ENCODE peak calls at places on chromosomes 1 and 21, in nine cellular contexts. One of them, this sample, is unnamed.

GRCh38 chr1:76287917-76288316 is 213.4 kb downstream of the ST6GALNAC3 start:
- DNase-seq in DMS 273 treated with DMSO at 0.1 percent for 48 hours: no peak
- DNase-seq in PC-3: peak
- DNase-seq in stimulated activated CD8-positive, alpha-beta memory T cell treated with anti-CD3 and anti-CD28 coated beads, Interleukin-7, amount 100 ng/mL, for 24 hours: no peak
- DNase-seq in NCI-H146: no peak
- DNase-seq in HTR-8/SVneo: no peak
- DNase-seq in stimulated activated CD4-positive, alpha-beta T cell treated with anti-CD3 and anti-CD28 coated beads, Interleukin-2, amount 100 ng/mL, for 4 hours: no peak
- DNase-seq in DMS79 treated with DMSO at 0.1 percent for 48 hours: no peak
- DNase-seq in nucleus accumbens: no peak
- DNase-seq in this sample: no peak

GRCh38 chr1:29368936-29369932 is 132.9 kb downstream of the PTPRU start:
- DNase-seq in DMS 273 treated with DMSO at 0.1 percent for 48 hours: no peak
- DNase-seq in PC-3: no peak
- DNase-seq in stimulated activated CD8-positive, alpha-beta memory T cell treated with anti-CD3 and anti-CD28 coated beads, Interleukin-7, amount 100 ng/mL, for 24 hours: no peak
- DNase-seq in NCI-H146: peak
- DNase-seq in HTR-8/SVneo: no peak
- DNase-seq in stimulated activated CD4-positive, alpha-beta T cell treated with anti-CD3 and anti-CD28 coated beads, Interleukin-2, amount 100 ng/mL, for 4 hours: no peak
- DNase-seq in DMS79 treated with DMSO at 0.1 percent for 48 hours: no peak
- DNase-seq in nucleus accumbens: no peak
- DNase-seq in this sample: no peak

GRCh38 chr1:245153081-245153644 is 1.6 kb upstream of the KIF26B start:
- DNase-seq in DMS 273 treated with DMSO at 0.1 percent for 48 hours: peak
- DNase-seq in PC-3: peak
- DNase-seq in stimulated activated CD8-positive, alpha-beta memory T cell treated with anti-CD3 and anti-CD28 coated beads, Interleukin-7, amount 100 ng/mL, for 24 hours: peak
- DNase-seq in NCI-H146: peak
- DNase-seq in HTR-8/SVneo: peak
- DNase-seq in stimulated activated CD4-positive, alpha-beta T cell treated with anti-CD3 and anti-CD28 coated beads, Interleukin-2, amount 100 ng/mL, for 4 hours: peak
- DNase-seq in DMS79 treated with DMSO at 0.1 percent for 48 hours: peak
- DNase-seq in nucleus accumbens: peak
- DNase-seq in this sample: peak

GRCh38 chr1:228366851-228367741 is 39.5 kb downstream of the TRIM11 start:
- DNase-seq in DMS 273 treated with DMSO at 0.1 percent for 48 hours: no peak
- DNase-seq in PC-3: no peak
- DNase-seq in stimulated activated CD8-positive, alpha-beta memory T cell treated with anti-CD3 and anti-CD28 coated beads, Interleukin-7, amount 100 ng/mL, for 24 hours: no peak
- DNase-seq in NCI-H146: no peak
- DNase-seq in HTR-8/SVneo: no peak
- DNase-seq in stimulated activated CD4-positive, alpha-beta T cell treated with anti-CD3 and anti-CD28 coated beads, Interleukin-2, amount 100 ng/mL, for 4 hours: no peak
- DNase-seq in DMS79 treated with DMSO at 0.1 percent for 48 hours: no peak
- DNase-seq in nucleus accumbens: no peak
- DNase-seq in this sample: no peak

GRCh38 chr1:30809514-30810263 is 52.1 kb upstream of the LAPTM5 start:
- DNase-seq in DMS 273 treated with DMSO at 0.1 percent for 48 hours: no peak
- DNase-seq in PC-3: peak
- DNase-seq in stimulated activated CD8-positive, alpha-beta memory T cell treated with anti-CD3 and anti-CD28 coated beads, Interleukin-7, amount 100 ng/mL, for 24 hours: no peak
- DNase-seq in NCI-H146: no peak
- DNase-seq in HTR-8/SVneo: peak
- DNase-seq in stimulated activated CD4-positive, alpha-beta T cell treated with anti-CD3 and anti-CD28 coated beads, Interleukin-2, amount 100 ng/mL, for 4 hours: no peak
- DNase-seq in DMS79 treated with DMSO at 0.1 percent for 48 hours: peak
- DNase-seq in nucleus accumbens: no peak
- DNase-seq in this sample: no peak

GRCh38 chr1:168333562-168334256 is 53.0 kb downstream of the TBX19 start:
- DNase-seq in DMS 273 treated with DMSO at 0.1 percent for 48 hours: no peak
- DNase-seq in PC-3: no peak
- DNase-seq in stimulated activated CD8-positive, alpha-beta memory T cell treated with anti-CD3 and anti-CD28 coated beads, Interleukin-7, amount 100 ng/mL, for 24 hours: no peak
- DNase-seq in NCI-H146: no peak
- DNase-seq in HTR-8/SVneo: no peak
- DNase-seq in stimulated activated CD4-positive, alpha-beta T cell treated with anti-CD3 and anti-CD28 coated beads, Interleukin-2, amount 100 ng/mL, for 4 hours: no peak
- DNase-seq in DMS79 treated with DMSO at 0.1 percent for 48 hours: no peak
- DNase-seq in nucleus accumbens: no peak
- DNase-seq in this sample: no peak

GRCh38 chr1:61246001-61246400 is 163.6 kb downstream of the NFIA start:
- DNase-seq in DMS 273 treated with DMSO at 0.1 percent for 48 hours: no peak
- DNase-seq in PC-3: no peak
- DNase-seq in stimulated activated CD8-positive, alpha-beta memory T cell treated with anti-CD3 and anti-CD28 coated beads, Interleukin-7, amount 100 ng/mL, for 24 hours: no peak
- DNase-seq in NCI-H146: no peak
- DNase-seq in HTR-8/SVneo: no peak
- DNase-seq in stimulated activated CD4-positive, alpha-beta T cell treated with anti-CD3 and anti-CD28 coated beads, Interleukin-2, amount 100 ng/mL, for 4 hours: no peak
- DNase-seq in DMS79 treated with DMSO at 0.1 percent for 48 hours: no peak
- DNase-seq in nucleus accumbens: no peak
- DNase-seq in this sample: no peak

GRCh38 chr1:117928881-117929339 is 511 bp downstream of the GDAP2 start:
- DNase-seq in DMS 273 treated with DMSO at 0.1 percent for 48 hours: peak
- DNase-seq in PC-3: peak
- DNase-seq in stimulated activated CD8-positive, alpha-beta memory T cell treated with anti-CD3 and anti-CD28 coated beads, Interleukin-7, amount 100 ng/mL, for 24 hours: no peak
- DNase-seq in NCI-H146: peak
- DNase-seq in HTR-8/SVneo: peak
- DNase-seq in stimulated activated CD4-positive, alpha-beta T cell treated with anti-CD3 and anti-CD28 coated beads, Interleukin-2, amount 100 ng/mL, for 4 hours: peak
- DNase-seq in DMS79 treated with DMSO at 0.1 percent for 48 hours: peak
- DNase-seq in nucleus accumbens: no peak
- DNase-seq in this sample: peak

GRCh38 chr1:118809586-118809985 is 178.6 kb downstream of the TBX15 start:
- DNase-seq in DMS 273 treated with DMSO at 0.1 percent for 48 hours: no peak
- DNase-seq in PC-3: no peak
- DNase-seq in stimulated activated CD8-positive, alpha-beta memory T cell treated with anti-CD3 and anti-CD28 coated beads, Interleukin-7, amount 100 ng/mL, for 24 hours: no peak
- DNase-seq in NCI-H146: no peak
- DNase-seq in HTR-8/SVneo: no peak
- DNase-seq in stimulated activated CD4-positive, alpha-beta T cell treated with anti-CD3 and anti-CD28 coated beads, Interleukin-2, amount 100 ng/mL, for 4 hours: no peak
- DNase-seq in DMS79 treated with DMSO at 0.1 percent for 48 hours: no peak
- DNase-seq in nucleus accumbens: no peak
- DNase-seq in this sample: no peak

GRCh38 chr1:57796609-57797008 is 372.7 kb upstream of the DAB1 start:
- DNase-seq in DMS 273 treated with DMSO at 0.1 percent for 48 hours: no peak
- DNase-seq in PC-3: no peak
- DNase-seq in stimulated activated CD8-positive, alpha-beta memory T cell treated with anti-CD3 and anti-CD28 coated beads, Interleukin-7, amount 100 ng/mL, for 24 hours: no peak
- DNase-seq in NCI-H146: no peak
- DNase-seq in HTR-8/SVneo: no peak
- DNase-seq in stimulated activated CD4-positive, alpha-beta T cell treated with anti-CD3 and anti-CD28 coated beads, Interleukin-2, amount 100 ng/mL, for 4 hours: no peak
- DNase-seq in DMS79 treated with DMSO at 0.1 percent for 48 hours: no peak
- DNase-seq in nucleus accumbens: no peak
- DNase-seq in this sample: no peak

GRCh38 chr1:44803312-44804095 is 3.3 kb downstream of the PLK3 start:
- DNase-seq in DMS 273 treated with DMSO at 0.1 percent for 48 hours: no peak
- DNase-seq in PC-3: no peak
- DNase-seq in stimulated activated CD8-positive, alpha-beta memory T cell treated with anti-CD3 and anti-CD28 coated beads, Interleukin-7, amount 100 ng/mL, for 24 hours: no peak
- DNase-seq in NCI-H146: no peak
- DNase-seq in HTR-8/SVneo: no peak
- DNase-seq in stimulated activated CD4-positive, alpha-beta T cell treated with anti-CD3 and anti-CD28 coated beads, Interleukin-2, amount 100 ng/mL, for 4 hours: no peak
- DNase-seq in DMS79 treated with DMSO at 0.1 percent for 48 hours: no peak
- DNase-seq in nucleus accumbens: no peak
- DNase-seq in this sample: no peak

GRCh38 chr1:52060822-52061221 is 4.7 kb downstream of the BTF3L4 start:
- DNase-seq in DMS 273 treated with DMSO at 0.1 percent for 48 hours: no peak
- DNase-seq in PC-3: no peak
- DNase-seq in stimulated activated CD8-positive, alpha-beta memory T cell treated with anti-CD3 and anti-CD28 coated beads, Interleukin-7, amount 100 ng/mL, for 24 hours: no peak
- DNase-seq in NCI-H146: no peak
- DNase-seq in HTR-8/SVneo: no peak
- DNase-seq in stimulated activated CD4-positive, alpha-beta T cell treated with anti-CD3 and anti-CD28 coated beads, Interleukin-2, amount 100 ng/mL, for 4 hours: no peak
- DNase-seq in DMS79 treated with DMSO at 0.1 percent for 48 hours: no peak
- DNase-seq in nucleus accumbens: no peak
- DNase-seq in this sample: no peak

GRCh38 chr1:5973771-5974170 is 18.5 kb downstream of the NPHP4 start:
- DNase-seq in DMS 273 treated with DMSO at 0.1 percent for 48 hours: no peak
- DNase-seq in PC-3: no peak
- DNase-seq in stimulated activated CD8-positive, alpha-beta memory T cell treated with anti-CD3 and anti-CD28 coated beads, Interleukin-7, amount 100 ng/mL, for 24 hours: no peak
- DNase-seq in NCI-H146: no peak
- DNase-seq in HTR-8/SVneo: no peak
- DNase-seq in stimulated activated CD4-positive, alpha-beta T cell treated with anti-CD3 and anti-CD28 coated beads, Interleukin-2, amount 100 ng/mL, for 4 hours: no peak
- DNase-seq in DMS79 treated with DMSO at 0.1 percent for 48 hours: no peak
- DNase-seq in nucleus accumbens: peak
- DNase-seq in this sample: no peak

GRCh38 chr1:234533975-234534876 is 55.2 kb upstream of the TARBP1 start:
- DNase-seq in DMS 273 treated with DMSO at 0.1 percent for 48 hours: no peak
- DNase-seq in PC-3: no peak
- DNase-seq in stimulated activated CD8-positive, alpha-beta memory T cell treated with anti-CD3 and anti-CD28 coated beads, Interleukin-7, amount 100 ng/mL, for 24 hours: no peak
- DNase-seq in NCI-H146: peak
- DNase-seq in HTR-8/SVneo: no peak
- DNase-seq in stimulated activated CD4-positive, alpha-beta T cell treated with anti-CD3 and anti-CD28 coated beads, Interleukin-2, amount 100 ng/mL, for 4 hours: no peak
- DNase-seq in DMS79 treated with DMSO at 0.1 percent for 48 hours: peak
- DNase-seq in nucleus accumbens: peak
- DNase-seq in this sample: no peak

GRCh38 chr21:34543017-34543416 is 31.0 kb upstream of the KCNE1 start:
- DNase-seq in DMS 273 treated with DMSO at 0.1 percent for 48 hours: no peak
- DNase-seq in PC-3: no peak
- DNase-seq in stimulated activated CD8-positive, alpha-beta memory T cell treated with anti-CD3 and anti-CD28 coated beads, Interleukin-7, amount 100 ng/mL, for 24 hours: no peak
- DNase-seq in NCI-H146: no peak
- DNase-seq in HTR-8/SVneo: no peak
- DNase-seq in stimulated activated CD4-positive, alpha-beta T cell treated with anti-CD3 and anti-CD28 coated beads, Interleukin-2, amount 100 ng/mL, for 4 hours: no peak
- DNase-seq in DMS79 treated with DMSO at 0.1 percent for 48 hours: no peak
- DNase-seq in nucleus accumbens: no peak
- DNase-seq in this sample: no peak

GRCh38 chr1:181222972-181223371 is 134.5 kb downstream of the IER5 start:
- DNase-seq in DMS 273 treated with DMSO at 0.1 percent for 48 hours: no peak
- DNase-seq in PC-3: no peak
- DNase-seq in stimulated activated CD8-positive, alpha-beta memory T cell treated with anti-CD3 and anti-CD28 coated beads, Interleukin-7, amount 100 ng/mL, for 24 hours: no peak
- DNase-seq in NCI-H146: no peak
- DNase-seq in HTR-8/SVneo: no peak
- DNase-seq in stimulated activated CD4-positive, alpha-beta T cell treated with anti-CD3 and anti-CD28 coated beads, Interleukin-2, amount 100 ng/mL, for 4 hours: no peak
- DNase-seq in DMS79 treated with DMSO at 0.1 percent for 48 hours: no peak
- DNase-seq in nucleus accumbens: no peak
- DNase-seq in this sample: no peak

GRCh38 chr1:84300991-84301758 is at the start of gene SAMD13:
- DNase-seq in DMS 273 treated with DMSO at 0.1 percent for 48 hours: peak
- DNase-seq in PC-3: peak
- DNase-seq in stimulated activated CD8-positive, alpha-beta memory T cell treated with anti-CD3 and anti-CD28 coated beads, Interleukin-7, amount 100 ng/mL, for 24 hours: no peak
- DNase-seq in NCI-H146: peak
- DNase-seq in HTR-8/SVneo: no peak
- DNase-seq in stimulated activated CD4-positive, alpha-beta T cell treated with anti-CD3 and anti-CD28 coated beads, Interleukin-2, amount 100 ng/mL, for 4 hours: no peak
- DNase-seq in DMS79 treated with DMSO at 0.1 percent for 48 hours: peak
- DNase-seq in nucleus accumbens: peak
- DNase-seq in this sample: peak

GRCh38 chr1:40267767-40268187 is 9.7 kb downstream of the ZMPSTE24 start:
- DNase-seq in DMS 273 treated with DMSO at 0.1 percent for 48 hours: no peak
- DNase-seq in PC-3: peak
- DNase-seq in stimulated activated CD8-positive, alpha-beta memory T cell treated with anti-CD3 and anti-CD28 coated beads, Interleukin-7, amount 100 ng/mL, for 24 hours: no peak
- DNase-seq in NCI-H146: no peak
- DNase-seq in HTR-8/SVneo: no peak
- DNase-seq in stimulated activated CD4-positive, alpha-beta T cell treated with anti-CD3 and anti-CD28 coated beads, Interleukin-2, amount 100 ng/mL, for 4 hours: no peak
- DNase-seq in DMS79 treated with DMSO at 0.1 percent for 48 hours: no peak
- DNase-seq in nucleus accumbens: no peak
- DNase-seq in this sample: no peak